ENCODE peak calls at places on chromosomes 11 and 22, in ten cellular contexts. J is aorta, E is GM23338, I is trophoblast cell, F is iPS DF 6.9, K is transverse colon, W is body of pancreas, V is osteoblast, Z is A549, T is SJSA1. A is an unnamed sample. For H3K4me1, the result is how much of the 10 kb centered on the place peaks cover.

GRCh38 chr11:122802876-122803275 is 35.4 kb upstream of the CRTAM start:
- DNase-seq in J (no peak), E (no peak), I (no peak), F (no peak), K (no peak), W (no peak), V (no peak), Z (no peak), T (no peak), A (no peak)

GRCh38 chr22:48347311-48347710 is 1480.4 kb downstream of the BRD1 start:
- DNase-seq in J (peak), E (no peak), I (no peak), F (no peak), K (no peak), W (no peak), V (no peak), Z (no peak), T (no peak), A (no peak)

GRCh38 chr11:12786891-12787290 is 112.7 kb downstream of the TEAD1 start:
- DNase-seq in J (no peak), E (peak), I (no peak), F (no peak), K (no peak), W (no peak), V (no peak), Z (no peak), T (no peak), A (no peak)

GRCh38 chr11:67996622-67997459 is 7.1 kb downstream of the UNC93B1 start:
- DNase-seq in J (peak), E (peak), I (peak), F (no peak), K (peak), W (peak), V (peak), Z (no peak), T (no peak), A (peak)

GRCh38 chr22:48752451-48753380 is 1075.0 kb downstream of the BRD1 start:
- DNase-seq in J (peak), E (no peak), I (no peak), F (no peak), K (no peak), W (no peak), V (peak), Z (no peak), T (no peak), A (no peak)

GRCh38 chr22:36136988-36137387 is 23.6 kb downstream of the APOL3 start:
- DNase-seq in J (no peak), E (no peak), I (no peak), F (no peak), K (no peak), W (no peak), V (peak), Z (no peak), T (no peak), A (no peak)

GRCh38 chr11:60863550-60864521 is 3.5 kb upstream of the ZP1 start:
- DNase-seq in J (no peak), E (no peak), I (no peak), F (no peak), K (no peak), W (no peak), V (peak), Z (no peak), T (no peak), A (no peak)

GRCh38 chr22:38946771-38947170 is 10.6 kb upstream of the APOBEC3A start:
- DNase-seq in J (peak), E (no peak), I (no peak), F (no peak), K (no peak), W (no peak), V (no peak), Z (no peak), T (no peak), A (no peak)

GRCh38 chr11:115939726-115940421 is 435.7 kb upstream of the CADM1 start:
- DNase-seq in J (no peak), E (no peak), I (no peak), F (no peak), K (peak), W (no peak), V (no peak), Z (no peak), T (no peak), A (no peak)

GRCh38 chr22:40491990-40492631 is 121.7 kb downstream of the SGSM3 start:
- DNase-seq in J (no peak), E (peak), I (no peak), F (no peak), K (no peak), W (no peak), V (no peak), Z (no peak), T (no peak), A (no peak)

GRCh38 chr11:65537620-65538231 is 12.8 kb downstream of the SCYL1 start:
- DNase-seq in J (no peak), E (no peak), I (no peak), F (no peak), K (no peak), W (no peak), V (peak), Z (no peak), T (no peak), A (no peak)

GRCh38 chr11:35352107-35352888 is 67.1 kb downstream of the SLC1A2 start:
- DNase-seq in J (no peak), E (no peak), I (no peak), F (no peak), K (no peak), W (no peak), V (no peak), Z (no peak), T (no peak), A (no peak)

GRCh38 chr11:94948070-94948617 is 25.2 kb downstream of the CWC15 start:
- DNase-seq in J (no peak), E (no peak), I (no peak), F (no peak), K (no peak), W (no peak), V (peak), Z (no peak), T (peak), A (no peak)

GRCh38 chr11:11691296-11692141 is 69.7 kb upstream of the GALNT18 start:
- DNase-seq in J (no peak), E (peak), I (no peak), F (no peak), K (no peak), W (no peak), V (no peak), Z (no peak), T (no peak), A (no peak)

GRCh38 chr22:30481711-30482110 is 9.9 kb upstream of the SEC14L3 start:
- DNase-seq in J (no peak), E (no peak), I (no peak), F (no peak), K (no peak), W (no peak), V (peak), Z (no peak), T (no peak), A (no peak)

GRCh38 chr11:5973530-5973929 is 5.2 kb upstream of the OR56A5 start:
- DNase-seq in J (no peak), E (no peak), I (no peak), F (no peak), K (no peak), W (no peak), V (no peak), Z (no peak), T (no peak), A (no peak)

GRCh38 chr11:32597914-32598313 is 14.3 kb downstream of the EIF3M start:
- DNase-seq in J (no peak), E (no peak), I (no peak), F (no peak), K (no peak), W (no peak), V (no peak), Z (no peak), T (no peak), A (no peak)

GRCh38 chr11:65776196-65776595 is 4.6 kb downstream of the AP5B1 start:
- DNase-seq in J (no peak), E (no peak), I (peak), F (no peak), K (no peak), W (peak), V (peak), Z (no peak), T (no peak), A (no peak)

GRCh38 chr11:12496181-12497025 is 119.0 kb downstream of the PARVA start:
- DNase-seq in J (no peak), E (peak), I (peak), F (peak), K (no peak), W (no peak), V (no peak), Z (no peak), T (no peak), A (no peak)

GRCh38 chr11:65187146-65187675 is 5.5 kb downstream of the CAPN1 start:
- DNase-seq in J (no peak), E (no peak), I (peak), F (no peak), K (no peak), W (peak), V (no peak), Z (no peak), T (no peak), A (peak)

GRCh38 chr11:57290288-57290687 is 34.5 kb downstream of the TNKS1BP1 start:
- DNase-seq in J (no peak), E (no peak), I (no peak), F (no peak), K (no peak), W (no peak), V (peak), Z (no peak), T (no peak), A (no peak)

GRCh38 chr22:24101966-24102365 is 79.3 kb upstream of the SUSD2 start:
- DNase-seq in J (peak), E (no peak), I (no peak), F (no peak), K (no peak), W (no peak), V (peak), Z (no peak), T (no peak), A (peak)

GRCh38 chr11:45392621-45393183 is 106.6 kb upstream of the SYT13 start:
- DNase-seq in J (peak), E (no peak), I (no peak), F (no peak), K (no peak), W (no peak), V (no peak), Z (no peak), T (no peak), A (no peak)

GRCh38 chr22:36386351-36386899 is 1.3 kb downstream of the MYH9 start:
- DNase-seq in J (peak), E (no peak), I (peak), F (no peak), K (peak), W (no peak), V (peak), Z (no peak), T (no peak), A (peak)

GRCh38 chr22:26853495-26853894 is 196.1 kb downstream of the MIAT start:
- DNase-seq in J (no peak), E (no peak), I (no peak), F (no peak), K (no peak), W (no peak), V (no peak), Z (no peak), T (no peak), A (no peak)

GRCh38 chr11:69436041-69436982 is 45.2 kb upstream of the LINC01488 start:
- DNase-seq in J (peak), E (no peak), I (no peak), F (no peak), K (no peak), W (no peak), V (peak), Z (no peak), T (no peak), A (no peak)

GRCh38 chr11:116033931-116034553 is 529.8 kb upstream of the CADM1 start:
- DNase-seq in J (no peak), E (peak), I (no peak), F (no peak), K (no peak), W (no peak), V (no peak), Z (no peak), T (no peak), A (no peak)

DNA sequence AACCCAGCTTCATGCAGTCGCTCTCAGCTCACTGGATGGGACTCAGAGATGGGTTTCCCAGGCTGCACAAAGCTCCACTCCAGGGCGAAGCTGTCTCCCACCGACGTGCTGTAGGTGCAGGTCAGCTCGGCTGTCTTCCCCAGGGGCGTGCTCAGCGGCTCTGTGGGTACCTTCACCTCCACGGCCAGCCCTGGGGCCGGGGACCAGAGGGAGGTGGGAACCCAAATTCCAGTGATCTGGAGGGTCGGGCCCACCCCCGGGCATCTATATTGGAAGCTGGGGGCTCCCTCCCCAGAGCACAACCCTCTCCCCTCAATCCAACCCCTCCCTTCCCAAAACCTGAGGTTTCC is 689 bp downstream of the VSIG2 start:
- DNase-seq in J (no peak), E (peak), I (no peak), F (no peak), K (no peak), W (no peak), V (no peak), Z (no peak), T (no peak), A (no peak)
- H3K4me3 ChIP-seq in J (no peak), E (peak), I (no peak), F (no peak), K (peak), W (no peak), V (no peak), Z (no peak), T (no peak), A (no peak)

DNA sequence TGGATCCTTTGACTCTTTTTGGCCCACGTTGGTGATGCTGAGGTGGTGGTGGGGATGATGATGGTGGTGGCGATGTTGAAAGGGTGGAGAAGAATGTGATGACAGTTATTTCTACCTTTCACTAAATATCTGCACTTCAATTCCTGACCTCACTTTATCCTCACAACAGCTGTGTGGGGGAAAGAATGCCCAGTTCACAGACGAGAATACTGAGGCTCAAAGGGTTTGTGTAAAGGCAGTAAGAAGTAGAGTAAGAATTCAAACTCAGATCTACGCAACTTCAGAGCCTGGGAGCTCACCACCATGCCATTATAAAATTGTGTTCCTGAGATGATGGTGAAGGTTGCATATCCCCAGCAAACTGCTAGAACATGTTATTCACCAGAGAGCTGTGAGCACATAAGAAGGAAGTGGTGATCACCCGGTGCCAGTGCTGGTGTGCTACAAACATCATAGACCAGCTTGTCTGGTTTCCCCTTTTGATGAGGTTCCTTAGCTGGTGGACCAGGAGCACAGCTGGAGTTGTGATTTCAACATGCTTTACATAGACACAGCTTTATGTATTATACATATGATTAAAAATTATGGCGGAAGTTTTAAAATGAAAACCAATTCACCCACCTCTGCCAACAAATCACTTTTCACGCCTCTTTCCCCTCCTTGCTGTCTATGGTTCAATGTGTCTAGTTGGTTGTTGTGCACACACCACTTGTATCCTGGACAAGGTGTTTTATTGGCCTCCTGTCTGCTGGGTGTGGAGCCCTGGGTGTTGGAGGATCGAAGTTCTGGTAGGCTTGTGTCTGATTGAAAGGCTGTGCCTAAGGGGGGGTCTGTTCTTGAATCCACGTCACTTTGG is 6.2 kb downstream of the ST14 start:
- DNase-seq in J (no peak), E (no peak), I (no peak), F (no peak), K (peak), W (no peak), V (peak), Z (no peak), T (no peak), A (peak)
- H3K4me1 ChIP-seq in J (under half), E (under half), I (under half), F (under half), K (half or more), W (half or more), V (under half), Z (under half), T (under half), A (half or more)

GRCh38 chr11:62446091-62446490 is 27.3 kb downstream of the SCGB1A1 start:
- DNase-seq in J (no peak), E (no peak), I (no peak), F (no peak), K (peak), W (no peak), V (no peak), Z (no peak), T (no peak), A (no peak)

GRCh38 chr11:62444835-62445234 is 26.0 kb downstream of the SCGB1A1 start:
- DNase-seq in J (no peak), E (no peak), I (no peak), F (no peak), K (no peak), W (no peak), V (peak), Z (no peak), T (peak), A (no peak)

GRCh38 chr11:62443390-62444201 is 24.8 kb downstream of the SCGB1A1 start:
- DNase-seq in J (peak), E (no peak), I (no peak), F (no peak), K (no peak), W (no peak), V (peak), Z (no peak), T (no peak), A (no peak)

GRCh38 chr11:62445314-62445740 is 26.5 kb downstream of the SCGB1A1 start:
- DNase-seq in J (no peak), E (no peak), I (no peak), F (no peak), K (peak), W (peak), V (peak), Z (no peak), T (peak), A (no peak)

DNA sequence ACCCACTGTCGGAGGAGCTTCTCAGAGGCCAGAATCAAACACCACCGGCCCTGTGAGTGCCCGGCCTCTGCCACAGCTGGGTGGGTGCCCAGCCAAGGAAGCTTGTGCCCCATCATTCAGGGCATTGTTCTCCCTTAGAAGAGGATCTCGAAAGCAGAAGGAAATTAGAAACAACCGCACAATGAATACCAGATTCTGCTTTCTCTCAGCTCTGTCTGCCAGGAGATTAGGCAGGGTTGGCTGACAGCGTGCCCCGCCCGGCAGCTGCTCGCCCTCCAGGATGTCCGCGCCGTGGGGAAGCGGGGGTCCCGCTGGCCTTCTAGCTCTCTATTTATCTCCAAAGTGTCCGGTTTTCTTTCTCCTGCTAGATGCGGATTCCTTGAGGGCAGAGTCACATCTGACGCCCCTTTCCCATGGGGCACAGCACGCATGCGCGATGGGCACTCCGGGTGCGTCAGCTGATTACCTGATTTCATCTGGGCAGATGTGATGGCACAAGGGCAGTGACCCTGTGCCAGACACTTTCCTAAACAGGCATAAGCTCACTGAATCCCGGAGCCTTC is 25.5 kb downstream of the SCGB1A1 start:
- DNase-seq in J (peak), E (no peak), I (no peak), F (no peak), K (peak), W (peak), V (peak), Z (no peak), T (peak), A (peak)
- H3K4me3 ChIP-seq in J (peak), E (no peak), I (no peak), F (no peak), K (peak), W (no peak), V (peak), Z (no peak), T (peak), A (peak)

GRCh38 chr22:50329236-50329635 is 2.4 kb upstream of the DENND6B start:
- DNase-seq in J (no peak), E (no peak), I (no peak), F (no peak), K (no peak), W (no peak), V (peak), Z (no peak), T (peak), A (no peak)
- H3K4me1 ChIP-seq in J (under half), E (under half), I (under half), F (under half), K (under half), W (under half), V (under half), Z (under half), T (under half), A (under half)

DNA sequence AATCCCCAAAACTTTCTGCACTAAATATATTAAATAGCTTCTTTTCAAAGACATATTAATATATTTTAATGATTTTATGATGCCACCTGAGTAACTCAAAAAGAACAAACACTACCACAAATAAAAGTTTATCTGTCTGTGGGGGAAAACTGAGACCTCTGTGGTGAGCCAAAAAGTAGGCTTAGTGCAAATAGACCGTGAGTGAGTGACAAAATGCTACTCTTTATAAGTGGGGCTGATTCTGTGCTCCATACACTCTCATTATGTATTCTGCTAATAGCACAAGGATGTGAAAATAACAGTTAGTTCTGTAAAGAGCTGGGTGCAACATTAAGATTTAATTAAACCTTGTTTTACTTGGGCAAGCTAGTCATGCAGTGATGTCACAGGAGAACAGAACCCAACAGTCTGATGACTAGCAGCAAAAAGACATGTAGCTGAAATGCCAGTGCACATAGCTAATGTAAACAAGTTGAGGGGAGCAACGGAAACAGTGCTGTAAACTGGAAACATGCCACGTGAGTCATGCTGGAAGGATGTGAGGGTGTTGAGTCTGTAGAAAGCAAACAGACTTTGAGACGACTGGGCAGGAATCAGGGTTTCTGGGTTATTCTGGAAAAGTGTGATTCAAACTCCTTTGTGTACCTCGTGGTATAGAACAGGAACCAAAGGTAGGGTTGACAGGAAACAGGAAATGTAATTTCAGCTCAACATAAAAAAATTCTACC is 1130.4 kb downstream of the LRRC4C start:
- DNase-seq in J (peak), E (no peak), I (peak), F (no peak), K (peak), W (peak), V (peak), Z (peak), T (peak), A (peak)
- H3K4me3 ChIP-seq in J (no peak), E (no peak), I (no peak), F (no peak), K (no peak), W (no peak), V (no peak), Z (peak), T (no peak), A (no peak)

A was measured in Peyer's patch.